ENCODE peak calls at places on chromosome 4, in five cellular contexts. One of them, this sample, is unnamed.
A peak's percentile ranks its signal among the peaks of the same experiment; 100 is the strongest.

GRCh38 chr4:3800351-3800750 is 34.2 kb downstream of the ADRA2C start:
- DNase-seq in neural progenitor cell: no peak
- DNase-seq in astrocyte: no peak
- DNase-seq in GM23338: no peak
- DNase-seq in PC-3: no peak
- DNase-seq in this sample: no peak

GRCh38 chr4:159052315-159052714 is 50.6 kb upstream of the RAPGEF2 start:
- DNase-seq in GM23338: no peak
- DNase-seq in PC-3: no peak
- DNase-seq in neural progenitor cell: no peak
- DNase-seq in astrocyte: no peak
- DNase-seq in this sample: no peak

GRCh38 chr4:7430965-7431695 is 3.6 kb downstream of the PSAPL1 start:
- DNase-seq in neural progenitor cell: no peak
- DNase-seq in PC-3: no peak
- DNase-seq in astrocyte: no peak
- DNase-seq in GM23338: no peak
- DNase-seq in this sample: no peak

GRCh38 chr4:146959692-146960091 is 14.0 kb upstream of the TTC29 start:
- DNase-seq in astrocyte: peak; percentile 35
- DNase-seq in neural progenitor cell: no peak
- DNase-seq in PC-3: peak; percentile 17
- DNase-seq in GM23338: no peak
- DNase-seq in this sample: no peak

GRCh38 chr4:87732033-87732770 is 67.2 kb upstream of the IBSP start:
- DNase-seq in neural progenitor cell: no peak
- DNase-seq in astrocyte: peak; percentile 30
- DNase-seq in GM23338: no peak
- DNase-seq in PC-3: peak; percentile 10
- DNase-seq in this sample: no peak

GRCh38 chr4:150411527-150411926 is 170.4 kb upstream of the MAB21L2 start:
- DNase-seq in GM23338: no peak
- DNase-seq in astrocyte: peak; percentile 10
- DNase-seq in neural progenitor cell: peak; percentile 2
- DNase-seq in PC-3: no peak
- DNase-seq in this sample: no peak

GRCh38 chr4:73730292-73730691 is 10.1 kb upstream of the CXCL8 start:
- DNase-seq in PC-3: peak; percentile 89
- DNase-seq in neural progenitor cell: no peak
- DNase-seq in GM23338: no peak
- DNase-seq in astrocyte: no peak
- DNase-seq in this sample: no peak

GRCh38 chr4:176230827-176231226 is 35.4 kb upstream of the SPATA4 start:
- DNase-seq in GM23338: no peak
- DNase-seq in PC-3: no peak
- DNase-seq in neural progenitor cell: no peak
- DNase-seq in astrocyte: no peak
- DNase-seq in this sample: no peak

GRCh38 chr4:185792384-185793146 is 19.4 kb downstream of the SORBS2 start:
- DNase-seq in PC-3: peak; percentile 85
- DNase-seq in astrocyte: peak; percentile 98
- DNase-seq in neural progenitor cell: peak; percentile 15
- DNase-seq in GM23338: no peak
- DNase-seq in this sample: peak; percentile 18

GRCh38 chr4:112492321-112492720 is 23.7 kb downstream of the NEUROG2 start:
- DNase-seq in astrocyte: peak; percentile 16
- DNase-seq in GM23338: no peak
- DNase-seq in neural progenitor cell: no peak
- DNase-seq in PC-3: no peak
- DNase-seq in this sample: no peak

GRCh38 chr4:109164011-109164410 is 138.4 kb downstream of the COL25A1 start:
- DNase-seq in PC-3: no peak
- DNase-seq in neural progenitor cell: peak; percentile 76
- DNase-seq in astrocyte: peak; percentile 61
- DNase-seq in GM23338: peak; percentile 54
- DNase-seq in this sample: peak; percentile 16

GRCh38 chr4:41189669-41190068 is 24.7 kb downstream of the APBB2 start:
- DNase-seq in GM23338: no peak
- DNase-seq in neural progenitor cell: peak; percentile 26
- DNase-seq in PC-3: no peak
- DNase-seq in astrocyte: no peak
- DNase-seq in this sample: no peak

GRCh38 chr4:44070843-44071242 is 377.8 kb downstream of the KCTD8 start:
- DNase-seq in astrocyte: no peak
- DNase-seq in PC-3: no peak
- DNase-seq in neural progenitor cell: no peak
- DNase-seq in GM23338: no peak
- DNase-seq in this sample: no peak

GRCh38 chr4:2246384-2247127 is 4.6 kb upstream of the HAUS3 start:
- DNase-seq in PC-3: no peak
- DNase-seq in astrocyte: no peak
- DNase-seq in GM23338: no peak
- DNase-seq in neural progenitor cell: no peak
- DNase-seq in this sample: peak; percentile 2

GRCh38 chr4:3352918-3353594 is 60.2 kb downstream of the RGS12 start:
- DNase-seq in PC-3: no peak
- DNase-seq in neural progenitor cell: no peak
- DNase-seq in GM23338: no peak
- DNase-seq in astrocyte: no peak
- DNase-seq in this sample: no peak

GRCh38 chr4:168732714-168733113 is 235.9 kb downstream of the PALLD start:
- DNase-seq in PC-3: no peak
- DNase-seq in neural progenitor cell: no peak
- DNase-seq in astrocyte: no peak
- DNase-seq in GM23338: no peak
- DNase-seq in this sample: no peak

GRCh38 chr4:143071351-143071750 is 113.4 kb upstream of the USP38 start:
- DNase-seq in GM23338: no peak
- DNase-seq in neural progenitor cell: no peak
- DNase-seq in PC-3: no peak
- DNase-seq in astrocyte: no peak
- DNase-seq in this sample: no peak

GRCh38 chr4:98662619-98663225 is 4.3 kb upstream of the TSPAN5 start:
- DNase-seq in PC-3: peak; percentile 63
- DNase-seq in GM23338: peak; percentile 75
- DNase-seq in neural progenitor cell: peak; percentile 63
- DNase-seq in astrocyte: peak; percentile 95
- DNase-seq in this sample: no peak

GRCh38 chr4:148998719-148999118 is 556.5 kb upstream of the NR3C2 start:
- DNase-seq in PC-3: peak; percentile 50
- DNase-seq in GM23338: peak; percentile 75
- DNase-seq in astrocyte: no peak
- DNase-seq in neural progenitor cell: peak; percentile 68
- DNase-seq in this sample: no peak
- TF ChIP-seq CTCF in PC-3: peak; percentile 57
- TF ChIP-seq CTCF in GM23338: peak; percentile 74
- TF ChIP-seq CTCF in astrocyte: peak; percentile 15
- TF ChIP-seq CTCF in neural progenitor cell: peak; percentile 74
- TF ChIP-seq CTCF in this sample: peak; percentile 21

GRCh38 chr4:173530326-173531062 is 465 bp upstream of the HAND2 start:
- DNase-seq in GM23338: peak; percentile 28
- DNase-seq in PC-3: no peak
- DNase-seq in neural progenitor cell: peak; percentile 44
- DNase-seq in astrocyte: no peak
- DNase-seq in this sample: no peak
- TF ChIP-seq EZH2 in GM23338: peak; percentile 91
- TF ChIP-seq EZH2 in PC-3: no peak
- TF ChIP-seq EZH2 in neural progenitor cell: peak; percentile 61
- TF ChIP-seq EZH2 in astrocyte: no peak
- TF ChIP-seq EZH2 in this sample: peak; percentile 61

GRCh38 chr4:94530073-94530472 is 78.3 kb downstream of the PDLIM5 start:
- DNase-seq in GM23338: no peak
- DNase-seq in astrocyte: no peak
- DNase-seq in neural progenitor cell: no peak
- DNase-seq in PC-3: no peak
- DNase-seq in this sample: no peak

GRCh38 chr4:94532016-94532789 is 80.5 kb downstream of the PDLIM5 start:
- DNase-seq in GM23338: no peak
- DNase-seq in astrocyte: peak; percentile 51
- DNase-seq in neural progenitor cell: no peak
- DNase-seq in PC-3: peak; percentile 92
- DNase-seq in this sample: no peak

GRCh38 chr4:94525993-94526740 is 74.4 kb downstream of the PDLIM5 start:
- DNase-seq in GM23338: no peak
- DNase-seq in neural progenitor cell: no peak
- DNase-seq in astrocyte: peak; percentile 72
- DNase-seq in PC-3: no peak
- DNase-seq in this sample: no peak

GRCh38 chr4:94527556-94528233 is 76.0 kb downstream of the PDLIM5 start:
- DNase-seq in PC-3: peak; percentile 12
- DNase-seq in neural progenitor cell: no peak
- DNase-seq in astrocyte: no peak
- DNase-seq in GM23338: no peak
- DNase-seq in this sample: no peak

DNA sequence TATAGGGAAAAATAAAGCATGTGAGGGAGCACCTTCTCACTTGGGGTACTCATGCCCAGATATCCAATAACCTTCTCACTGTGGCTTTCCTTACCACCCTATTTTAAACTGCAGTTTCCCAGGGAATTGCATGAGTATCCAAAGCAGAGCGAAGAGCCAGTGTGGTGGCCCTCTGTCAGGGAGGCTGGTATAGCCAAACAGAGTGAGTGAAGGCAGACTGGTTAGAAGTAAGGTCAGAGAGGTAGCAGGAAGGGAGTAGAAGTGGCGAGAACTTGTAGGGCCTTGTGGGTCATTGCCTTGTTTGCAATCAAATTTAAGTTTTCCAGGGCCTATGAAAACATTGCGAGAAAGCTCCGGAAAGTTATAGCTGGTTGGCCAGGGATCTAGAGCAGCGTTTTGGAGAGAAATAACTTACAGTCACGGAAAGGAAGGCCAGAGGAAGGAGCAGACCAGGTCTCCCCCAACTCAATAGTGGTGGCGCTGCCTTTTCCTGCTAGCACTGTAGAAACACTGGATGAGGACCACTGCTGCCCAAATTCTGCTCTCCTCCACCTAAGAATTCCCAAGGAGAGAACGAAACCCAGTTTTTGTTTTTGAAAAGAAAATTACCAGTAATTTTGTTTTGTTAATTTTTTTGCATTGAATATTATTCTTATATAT is 77.2 kb downstream of the PDLIM5 start:
- DNase-seq in GM23338: no peak
- DNase-seq in astrocyte: no peak
- DNase-seq in neural progenitor cell: no peak
- DNase-seq in PC-3: no peak
- DNase-seq in this sample: no peak
- H3K4me1 ChIP-seq in GM23338: peaks cover 11% of the 10 kb centered on the region
- H3K4me1 ChIP-seq in astrocyte: peaks cover 24% of the 10 kb centered on the region
- H3K4me1 ChIP-seq in neural progenitor cell: peaks cover 7% of the 10 kb centered on the region
- H3K4me1 ChIP-seq in PC-3: peaks cover 27% of the 10 kb centered on the region
- H3K4me1 ChIP-seq in this sample: peaks cover 7% of the 10 kb centered on the region

GRCh38 chr4:156473175-156473574 is 498.4 kb downstream of the PDGFC start:
- DNase-seq in GM23338: no peak
- DNase-seq in neural progenitor cell: no peak
- DNase-seq in PC-3: no peak
- DNase-seq in astrocyte: no peak
- DNase-seq in this sample: no peak

GRCh38 chr4:156476359-156476758 is 495.2 kb downstream of the PDGFC start:
- DNase-seq in PC-3: peak; percentile 91
- DNase-seq in GM23338: no peak
- DNase-seq in neural progenitor cell: no peak
- DNase-seq in astrocyte: peak; percentile 100
- DNase-seq in this sample: peak; percentile 12

GRCh38 chr4:156472624-156473023 is 499.0 kb downstream of the PDGFC start:
- DNase-seq in PC-3: no peak
- DNase-seq in neural progenitor cell: no peak
- DNase-seq in GM23338: no peak
- DNase-seq in astrocyte: peak; percentile 64
- DNase-seq in this sample: no peak

DNA sequence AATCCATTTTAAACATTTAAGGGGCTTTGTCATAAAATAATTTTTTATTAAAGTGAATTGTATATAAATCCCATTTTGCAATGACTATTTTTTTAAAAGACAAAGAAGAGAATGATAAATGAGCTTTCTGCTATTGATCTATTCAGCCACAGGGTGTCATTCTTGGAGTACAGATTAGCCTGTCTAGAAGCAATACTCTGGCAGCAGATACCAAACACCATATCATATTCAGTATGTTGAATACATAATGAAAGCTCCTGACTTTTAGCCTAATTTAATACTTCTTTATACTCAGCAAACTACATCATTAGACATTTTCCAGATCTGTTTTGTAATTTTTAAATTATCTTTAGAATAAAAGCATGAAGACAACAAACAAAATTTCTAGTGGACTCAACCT is 496.3 kb downstream of the PDGFC start:
- DNase-seq in GM23338: no peak
- DNase-seq in neural progenitor cell: peak; percentile 11
- DNase-seq in astrocyte: peak; percentile 59
- DNase-seq in PC-3: peak; percentile 69
- DNase-seq in this sample: peak; percentile 40
- TF ChIP-seq CTCF in GM23338: peak; percentile 46
- TF ChIP-seq CTCF in neural progenitor cell: peak; percentile 53
- TF ChIP-seq CTCF in astrocyte: peak; percentile 65
- TF ChIP-seq CTCF in PC-3: peak; percentile 77
- TF ChIP-seq CTCF in this sample: peak; percentile 67

GRCh38 chr4:152937280-152937534 is 1.1 kb downstream of the FHDC1 start:
- DNase-seq in astrocyte: no peak
- DNase-seq in PC-3: no peak
- DNase-seq in GM23338: no peak
- DNase-seq in neural progenitor cell: no peak
- DNase-seq in this sample: no peak

GRCh38 chr4:152935138-152935537 is 985 bp upstream of the FHDC1 start:
- DNase-seq in PC-3: peak; percentile 32
- DNase-seq in GM23338: peak; percentile 86
- DNase-seq in neural progenitor cell: peak; percentile 76
- DNase-seq in astrocyte: no peak
- DNase-seq in this sample: peak; percentile 62

GRCh38 chr4:152937535-152938236 is 1.6 kb downstream of the FHDC1 start:
- DNase-seq in astrocyte: peak; percentile 34
- DNase-seq in PC-3: no peak
- DNase-seq in GM23338: peak; percentile 43
- DNase-seq in neural progenitor cell: peak; percentile 61
- DNase-seq in this sample: peak; percentile 77

GRCh38 chr4:152936446-152937279 is 540 bp downstream of the FHDC1 start:
- DNase-seq in neural progenitor cell: peak; percentile 71
- DNase-seq in GM23338: peak; percentile 91
- DNase-seq in astrocyte: peak; percentile 27
- DNase-seq in PC-3: peak; percentile 21
- DNase-seq in this sample: peak; percentile 53

DNA sequence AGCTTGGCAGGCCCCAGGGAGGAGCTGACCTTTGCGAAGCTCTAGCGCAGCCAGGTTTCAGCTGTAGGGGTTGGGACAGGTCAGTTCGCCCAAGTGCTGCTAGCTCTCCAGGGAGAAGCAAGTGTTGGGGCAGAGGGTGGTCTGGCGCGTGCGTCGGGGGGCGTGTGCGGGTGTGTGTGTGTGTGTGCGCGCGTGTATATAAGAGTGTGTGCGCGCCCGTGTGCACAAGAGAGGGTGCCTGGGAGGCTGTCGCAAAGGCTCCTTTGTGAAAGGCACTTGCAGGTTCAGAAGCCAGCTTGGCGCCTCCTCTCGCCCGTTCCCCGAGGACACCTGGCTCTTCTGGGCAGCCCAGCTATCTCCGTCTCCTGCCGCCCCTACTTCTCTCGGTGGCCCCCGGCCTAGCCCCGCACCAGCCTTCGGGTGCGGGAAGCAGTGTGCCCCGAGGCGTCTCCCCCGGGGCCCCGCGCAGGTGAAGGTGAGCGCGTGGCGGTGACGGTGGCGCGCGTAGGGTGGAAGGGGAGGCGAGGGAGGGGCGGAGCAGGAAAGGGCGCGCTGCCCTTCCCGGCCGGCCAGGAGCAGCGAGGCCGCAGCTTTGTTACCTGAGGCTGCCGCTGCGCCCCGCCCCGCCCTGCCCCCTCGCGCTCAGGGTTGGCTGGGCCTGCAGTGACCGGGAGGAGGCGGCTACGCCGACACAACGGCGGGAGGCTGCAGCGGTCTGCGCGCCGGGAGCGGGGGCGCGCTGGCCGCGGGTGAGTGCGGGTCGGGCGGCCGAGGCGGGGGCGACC is at the start of gene FHDC1:
- DNase-seq in GM23338: peak; percentile 93
- DNase-seq in astrocyte: peak; percentile 19
- DNase-seq in PC-3: peak; percentile 76
- DNase-seq in neural progenitor cell: peak; percentile 91
- DNase-seq in this sample: peak; percentile 89
- TF ChIP-seq EZH2 in GM23338: no peak
- TF ChIP-seq EZH2 in astrocyte: no peak
- TF ChIP-seq EZH2 in PC-3: no peak
- TF ChIP-seq EZH2 in neural progenitor cell: no peak
- TF ChIP-seq EZH2 in this sample: no peak